ENCODE peak calls at places on chromosomes 5 and 9, in seven cellular contexts. F is brain microvascular endothelial cell; L is PC-3; R is GM23248; W is CD8-positive, alpha-beta memory T cell; T is neuronal stem cell; V is psoas muscle. U is an unnamed sample.

GRCh38 chr5:170631471-170632195 is 127.8 kb downstream of the KCNIP1 start:
- DNase-seq in W (no peak), F (no peak), L (no peak), T (no peak), R (peak; percentile 67), V (no peak), U (peak; percentile 29)

GRCh38 chr9:93304574-93305496 is 120.9 kb downstream of the WNK2 start:
- DNase-seq in V (peak; percentile 61), L (peak; percentile 50), F (peak; percentile 53), W (no peak), T (peak; percentile 50), R (peak; percentile 72), U (peak; percentile 19)

GRCh38 chr5:119386945-119387344 is 31.1 kb downstream of the TNFAIP8 start:
- DNase-seq in L (no peak), V (no peak), W (no peak), R (no peak), T (no peak), F (peak; percentile 71), U (no peak)

GRCh38 chr5:168865973-168866372 is 286.8 kb upstream of the PANK3 start:
- DNase-seq in L (no peak), F (no peak), W (no peak), T (peak; percentile 37), V (no peak), R (no peak), U (no peak)

GRCh38 chr5:73198833-73199592 is 26.0 kb downstream of the TMEM174 start:
- DNase-seq in L (no peak), F (no peak), W (no peak), T (no peak), R (no peak), V (no peak), U (no peak)

GRCh38 chr5:33180900-33181299 is 259.9 kb upstream of the TARS1 start:
- DNase-seq in R (peak; percentile 69), V (no peak), T (peak; percentile 12), L (peak; percentile 66), W (no peak), F (peak; percentile 36), U (no peak)

GRCh38 chr5:36708996-36709395 is 102.6 kb downstream of the SLC1A3 start:
- DNase-seq in T (no peak), F (no peak), W (no peak), L (no peak), R (no peak), V (no peak), U (no peak)

GRCh38 chr9:7533376-7534090 is 266.0 kb downstream of the DMAC1 start:
- DNase-seq in R (peak; percentile 2), T (no peak), W (no peak), V (no peak), L (no peak), F (no peak), U (no peak)

GRCh38 chr9:38024036-38024681 is 44.9 kb downstream of the SHB start:
- DNase-seq in F (peak; percentile 63), W (no peak), V (peak; percentile 80), T (no peak), R (peak; percentile 80), L (no peak), U (no peak)

GRCh38 chr5:96219580-96220281 is 213.3 kb downstream of the PCSK1 start:
- DNase-seq in T (no peak), V (no peak), L (peak; percentile 63), F (peak; percentile 74), W (no peak), R (peak; percentile 94), U (no peak)

GRCh38 chr9:129305246-129305645 is 127.2 kb upstream of the IER5L start:
- DNase-seq in R (no peak), F (no peak), V (no peak), T (no peak), L (no peak), W (no peak), U (no peak)

GRCh38 chr5:123007292-123007691 is 29.2 kb downstream of the PPIC start:
- DNase-seq in V (no peak), F (no peak), T (no peak), W (no peak), L (no peak), R (no peak), U (no peak)

GRCh38 chr5:68911840-68912690 is 181.7 kb upstream of the SLC30A5 start:
- DNase-seq in T (no peak), W (no peak), R (peak; percentile 55), F (peak; percentile 85), V (peak; percentile 18), L (peak; percentile 12), U (no peak)

GRCh38 chr9:80410106-80410505 is 838.3 kb downstream of the TLE4 start:
- DNase-seq in T (no peak), F (peak; percentile 43), L (no peak), V (no peak), W (no peak), R (no peak), U (peak; percentile 1)

GRCh38 chr5:43401827-43402226 is 10.4 kb downstream of the CCL28 start:
- DNase-seq in R (peak; percentile 35), L (peak; percentile 43), V (no peak), W (no peak), T (no peak), F (no peak), U (no peak)

GRCh38 chr5:140273401-140273877 is 29.5 kb downstream of the PFDN1 start:
- DNase-seq in R (peak; percentile 15), F (no peak), V (no peak), T (no peak), L (no peak), W (no peak), U (no peak)

GRCh38 chr5:95960802-95961616 is 642 bp downstream of the ELL2 start:
- DNase-seq in T (peak; percentile 69), R (peak; percentile 94), W (peak; percentile 81), F (peak; percentile 41), V (peak; percentile 86), L (peak; percentile 68), U (peak; percentile 57)

GRCh38 chr5:87885727-87886126 is 382.9 kb downstream of the TMEM161B start:
- DNase-seq in L (peak; percentile 59), V (no peak), R (no peak), F (no peak), T (no peak), W (no peak), U (no peak)

GRCh38 chr5:55604611-55605067 is 69.9 kb upstream of the PLPP1 start:
- DNase-seq in L (peak; percentile 60), R (peak; percentile 75), T (no peak), V (no peak), F (peak; percentile 35), W (no peak), U (no peak)

GRCh38 chr9:14692918-14693861 is at the start of gene ZDHHC21:
- DNase-seq in F (peak; percentile 20), L (peak; percentile 53), W (peak; percentile 64), V (peak; percentile 77), R (peak; percentile 75), T (peak; percentile 24), U (peak; percentile 41)

GRCh38 chr5:14008819-14009311 is 64.4 kb upstream of the DNAH5 start:
- DNase-seq in L (peak; percentile 96), F (no peak), V (no peak), T (no peak), W (no peak), R (no peak), U (no peak)

DNA sequence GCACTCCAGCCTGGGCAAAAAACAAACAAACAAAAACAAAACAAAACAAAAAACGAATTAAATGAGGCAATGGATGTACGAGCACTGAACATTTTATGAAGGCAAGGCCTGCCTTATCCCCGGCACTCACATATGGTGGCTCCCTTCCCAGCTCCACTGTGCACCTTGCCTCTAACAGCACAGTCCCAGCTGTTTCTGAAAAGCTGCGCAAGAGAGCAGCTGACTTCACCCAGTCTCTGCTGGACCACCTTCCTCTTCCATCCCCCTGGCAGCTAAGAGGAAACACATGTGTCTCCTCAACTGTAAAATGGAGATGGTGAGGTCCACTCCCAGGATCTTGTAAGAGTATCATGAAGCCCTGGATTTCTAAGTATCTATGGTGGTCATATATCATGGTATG is 100.7 kb downstream of the KLF4 start:
- DNase-seq in W (no peak), F (no peak), T (no peak), V (no peak), L (no peak), R (no peak), U (no peak)
- H3K27ac ChIP-seq in W (no peak overlapping the region), F (no peak overlapping the region), T (no peak overlapping the region), V (peak overlapping the region; percentile 2), L (no peak overlapping the region), R (no peak overlapping the region), U (no peak overlapping the region)

DNA sequence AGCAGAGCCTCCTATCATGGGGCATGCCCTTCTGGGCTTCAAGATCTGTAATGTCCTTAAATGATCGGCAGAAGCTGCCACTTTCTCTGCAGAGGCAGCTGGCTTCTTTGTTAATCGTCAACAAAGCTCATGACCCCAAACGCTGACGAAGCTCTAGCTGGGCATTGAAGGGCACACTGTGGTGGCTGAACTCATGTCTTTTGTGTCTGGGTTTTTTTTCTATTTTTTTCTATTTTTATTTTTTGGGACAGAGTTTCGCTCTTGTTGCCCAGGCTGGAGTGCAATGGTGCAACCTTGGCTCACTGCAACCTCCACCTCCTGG is 65.2 kb upstream of the ASS1 start:
- DNase-seq in W (no peak), L (no peak), T (no peak), R (no peak), V (no peak), F (no peak), U (no peak)
- H3K27ac ChIP-seq in W (no peak overlapping the region), L (no peak overlapping the region), T (no peak overlapping the region), R (no peak overlapping the region), V (no peak overlapping the region), F (no peak overlapping the region), U (no peak overlapping the region)

GRCh38 chr5:57033503-57033902 is 81.6 kb upstream of the MIER3 start:
- DNase-seq in L (no peak), R (no peak), V (no peak), F (no peak), T (no peak), W (no peak), U (no peak)
- H3K27ac ChIP-seq in L (no peak overlapping the region), R (no peak overlapping the region), V (no peak overlapping the region), F (no peak overlapping the region), T (no peak overlapping the region), W (no peak overlapping the region), U (no peak overlapping the region)

GRCh38 chr9:13567833-13568232 is 288.3 kb upstream of the MPDZ start:
- DNase-seq in L (no peak), F (no peak), T (no peak), R (peak; percentile 8), V (no peak), W (no peak), U (no peak)
- H3K27ac ChIP-seq in L (no peak overlapping the region), F (no peak overlapping the region), T (no peak overlapping the region), R (no peak overlapping the region), V (peak overlapping the region; percentile 72), W (no peak overlapping the region), U (peak overlapping the region; percentile 85)

DNA sequence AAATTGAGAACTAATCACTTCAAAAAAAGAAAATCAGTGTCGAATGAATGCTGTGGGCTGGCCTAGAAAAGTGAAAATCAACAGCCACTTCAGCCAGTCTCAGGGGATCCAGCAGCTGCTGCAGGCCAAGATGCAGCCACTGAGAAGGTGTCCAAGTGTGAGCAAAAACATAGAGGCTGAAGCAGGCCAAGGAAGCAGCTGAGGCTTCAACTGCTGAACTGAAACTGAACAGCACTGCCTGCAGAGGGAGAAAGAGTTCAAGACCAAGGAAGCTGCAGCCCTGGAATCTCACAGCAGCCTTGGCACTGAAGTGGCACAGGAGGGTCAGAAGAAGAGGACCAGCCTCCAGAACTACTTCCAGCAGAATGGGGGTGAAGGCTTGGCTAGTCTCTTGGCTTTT is 15.8 kb upstream of the SLC36A3 start:
- DNase-seq in L (peak; percentile 51), V (no peak), R (peak; percentile 39), T (no peak), F (peak; percentile 14), W (no peak), U (no peak)
- H3K27ac ChIP-seq in L (no peak overlapping the region), V (no peak overlapping the region), R (no peak overlapping the region), T (no peak overlapping the region), F (no peak overlapping the region), W (no peak overlapping the region), U (no peak overlapping the region)